ENCODE peak calls at places on chromosomes 16 and 17, in seven cellular contexts. W, L, Q, T, P, V and O are unnamed samples. For H3K27me3, the result is how much of the 10 kb centered on the place peaks cover.

GRCh38 chr16:89150090-89150835 is 21.3 kb upstream of the CDH15 start:
- DNase-seq in W (no peak), V (no peak), T (no peak), Q (no peak), P (no peak), L (no peak), O (peak)

GRCh38 chr17:43740541-43740940 is 18.1 kb downstream of the SOST start:
- DNase-seq in W (no peak), L (no peak), Q (no peak), T (peak), P (no peak), V (peak), O (no peak)

GRCh38 chr16:65547799-65548446 is 426.1 kb upstream of the CDH11 start:
- DNase-seq in T (peak), P (peak), Q (no peak), W (no peak), V (peak), L (no peak), O (no peak)

GRCh38 chr16:2529061-2529931 is 1.9 kb downstream of the CEMP1 start:
- DNase-seq in T (peak), V (no peak), P (no peak), W (no peak), Q (no peak), L (no peak), O (peak)

GRCh38 chr17:38921756-38922411 is 3.5 kb upstream of the LASP1NB start:
- DNase-seq in W (no peak), T (no peak), Q (no peak), L (peak), P (no peak), V (no peak), O (no peak)

GRCh38 chr17:39090400-39090799 is 61.0 kb downstream of the PLXDC1 start:
- DNase-seq in P (no peak), T (no peak), V (no peak), W (no peak), Q (no peak), L (no peak), O (no peak)

GRCh38 chr16:1899641-1900451 is 18.4 kb downstream of the HS3ST6 start:
- DNase-seq in T (no peak), L (no peak), P (no peak), Q (no peak), W (no peak), V (no peak), O (no peak)

GRCh38 chr16:71255721-71256120 is 25.2 kb upstream of the HYDIN start:
- DNase-seq in Q (no peak), P (no peak), W (no peak), T (no peak), L (peak), V (no peak), O (no peak)

GRCh38 chr17:17493986-17494466 is 2.2 kb downstream of the RASD1 start:
- DNase-seq in V (no peak), W (no peak), T (no peak), Q (no peak), L (no peak), P (no peak), O (no peak)

GRCh38 chr17:82294086-82294773 is 20.7 kb upstream of the CSNK1D start:
- DNase-seq in P (no peak), V (no peak), T (peak), Q (peak), W (no peak), L (no peak), O (no peak)
- H3K4me3 ChIP-seq in P (peak), V (no peak), T (no peak), Q (no peak), W (no peak), L (peak), O (peak)

GRCh38 chr16:77219437-77219836 is 20.2 kb downstream of the SYCE1L start:
- DNase-seq in Q (no peak), T (no peak), V (no peak), P (no peak), W (no peak), L (no peak), O (no peak)

GRCh38 chr16:77220427-77220826 is 21.2 kb downstream of the SYCE1L start:
- DNase-seq in P (no peak), V (no peak), W (no peak), L (no peak), T (no peak), Q (no peak), O (no peak)

GRCh38 chr16:77225182-77225581 is 26.0 kb downstream of the SYCE1L start:
- DNase-seq in V (no peak), T (no peak), L (no peak), Q (no peak), W (no peak), P (no peak), O (no peak)

GRCh38 chr16:77221482-77221881 is 22.3 kb downstream of the SYCE1L start:
- DNase-seq in W (no peak), T (peak), L (no peak), V (peak), Q (no peak), P (peak), O (no peak)

GRCh38 chr16:77223184-77223583 is 24.0 kb downstream of the SYCE1L start:
- DNase-seq in V (no peak), W (no peak), P (no peak), L (no peak), Q (no peak), T (no peak), O (no peak)
- TF ChIP-seq CTCF in V (peak), W (peak), P (peak), L (no peak), Q (peak), T (peak), O (peak)

DNA sequence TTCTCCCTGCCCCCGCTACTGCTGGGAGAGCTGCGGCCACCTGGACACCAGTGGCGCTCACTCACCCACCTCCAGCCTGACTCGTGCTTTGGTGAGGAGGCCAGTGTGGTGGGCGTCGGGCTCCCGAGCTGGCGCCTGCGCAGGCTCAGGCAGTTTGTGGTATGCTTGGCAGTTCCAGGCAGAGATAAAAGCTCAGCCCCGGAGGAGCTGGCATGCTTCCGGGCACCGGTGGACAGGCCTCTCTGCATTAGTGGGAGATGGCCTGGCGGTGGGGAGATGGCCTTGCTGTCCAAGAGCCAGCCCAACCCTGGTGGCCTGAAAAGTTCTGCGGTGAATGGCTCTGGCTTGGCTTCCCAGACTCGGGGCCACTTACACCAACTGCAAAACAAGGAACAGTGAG is 4.1 kb downstream of the ADGRG1 start:
- DNase-seq in W (no peak), T (peak), V (peak), Q (no peak), L (no peak), P (no peak), O (no peak)
- H3K27me3 ChIP-seq in W (under half), T (under half), V (under half), Q (under half), L (under half), P (under half), O (under half)

GRCh38 chr16:10993649-10994048 is 49.3 kb downstream of the CLEC16A start:
- DNase-seq in W (no peak), V (no peak), L (no peak), Q (no peak), P (no peak), T (no peak), O (no peak)

GRCh38 chr16:10994571-10994970 is 50.2 kb downstream of the CLEC16A start:
- DNase-seq in T (no peak), L (no peak), P (no peak), Q (no peak), V (no peak), W (no peak), O (no peak)

GRCh38 chr16:10990378-10990777 is 46.0 kb downstream of the CLEC16A start:
- DNase-seq in L (no peak), T (no peak), W (no peak), V (no peak), Q (no peak), P (no peak), O (no peak)

GRCh38 chr16:10992112-10992511 is 47.7 kb downstream of the CLEC16A start:
- DNase-seq in V (no peak), Q (no peak), L (no peak), P (peak), W (no peak), T (peak), O (no peak)

GRCh38 chr16:10992797-10993196 is 48.4 kb downstream of the CLEC16A start:
- DNase-seq in P (peak), L (no peak), W (no peak), Q (no peak), T (peak), V (peak), O (peak)
- H3K4me3 ChIP-seq in P (peak), L (no peak), W (no peak), Q (no peak), T (no peak), V (no peak), O (no peak)

DNA sequence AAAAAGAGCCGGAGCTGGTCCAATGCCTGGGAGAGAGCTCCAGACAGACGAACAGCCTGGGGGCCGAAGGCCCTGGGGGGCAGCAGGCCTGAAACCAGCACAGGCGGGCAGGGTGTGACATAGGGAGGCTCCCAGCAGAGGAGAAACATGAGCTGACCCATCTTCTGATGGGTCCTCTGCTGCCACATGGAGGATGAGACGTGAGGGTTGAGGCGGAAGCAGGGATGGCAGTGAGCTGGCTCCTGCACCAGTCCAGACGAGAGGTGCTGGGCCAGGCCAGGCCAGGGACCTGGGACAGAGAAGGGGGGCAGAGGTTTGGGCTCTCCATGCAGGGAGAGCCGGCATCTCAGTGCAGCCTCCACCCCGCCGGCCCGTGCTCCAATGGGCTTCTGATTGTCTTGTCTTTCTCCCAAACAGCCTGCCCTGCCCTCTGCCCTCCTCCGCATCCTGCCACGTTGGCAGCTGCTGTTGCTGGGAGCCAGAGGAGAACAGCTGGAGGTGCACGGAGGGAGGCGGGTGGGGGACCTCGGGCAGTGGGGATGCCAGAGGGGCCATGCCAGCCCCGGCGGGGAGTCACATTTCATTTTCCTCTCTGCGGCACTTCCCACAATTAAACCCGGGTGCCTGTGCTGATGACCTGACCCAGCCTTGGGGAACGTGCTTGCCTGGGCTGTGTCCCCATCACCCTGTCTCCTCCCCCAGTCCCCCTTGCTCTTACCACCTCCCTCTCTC is 139.0 kb upstream of the GSE1 start:
- DNase-seq in T (no peak), W (no peak), P (no peak), V (no peak), Q (no peak), L (no peak), O (no peak)
- TF ChIP-seq CTCF in T (no peak), W (no peak), P (no peak), V (no peak), Q (no peak), L (no peak), O (no peak)

GRCh38 chr17:77882040-77882439 is 76.5 kb upstream of the TNRC6C start:
- DNase-seq in L (no peak), T (no peak), W (no peak), V (no peak), P (no peak), Q (no peak), O (no peak)
- H3K27me3 ChIP-seq in L (under half), T (under half), W (under half), V (under half), P (under half), Q (under half), O (under half)

GRCh38 chr17:27563532-27563931 is 67.5 kb upstream of the LGALS9 start:
- DNase-seq in P (no peak), T (no peak), L (no peak), V (no peak), W (no peak), Q (no peak), O (no peak)

GRCh38 chr17:27566673-27567562 is 64.1 kb upstream of the LGALS9 start:
- DNase-seq in P (no peak), Q (no peak), L (no peak), T (peak), V (no peak), W (no peak), O (no peak)

GRCh38 chr17:27565874-27566672 is 64.9 kb upstream of the LGALS9 start:
- DNase-seq in P (no peak), V (no peak), L (no peak), T (peak), Q (no peak), W (no peak), O (no peak)

GRCh38 chr17:27562777-27563455 is 68.1 kb upstream of the LGALS9 start:
- DNase-seq in V (no peak), L (no peak), P (no peak), W (no peak), T (peak), Q (no peak), O (no peak)

GRCh38 chr17:27564463-27564862 is 66.5 kb upstream of the LGALS9 start:
- DNase-seq in P (no peak), V (peak), L (no peak), Q (no peak), T (no peak), W (no peak), O (no peak)
- H3K4me3 ChIP-seq in P (no peak), V (no peak), L (no peak), Q (no peak), T (no peak), W (no peak), O (no peak)

GRCh38 chr17:9929873-9930272 is 24.8 kb upstream of the RCVRN start:
- DNase-seq in L (no peak), Q (no peak), V (no peak), W (no peak), P (no peak), T (no peak), O (no peak)

GRCh38 chr17:9925457-9925856 is 20.4 kb upstream of the RCVRN start:
- DNase-seq in L (no peak), V (no peak), T (no peak), W (no peak), P (no peak), Q (no peak), O (no peak)

GRCh38 chr17:9926150-9926804 is 21.2 kb upstream of the RCVRN start:
- DNase-seq in T (no peak), L (no peak), Q (no peak), W (no peak), P (no peak), V (no peak), O (no peak)

GRCh38 chr17:9931144-9931543 is 26.1 kb upstream of the RCVRN start:
- DNase-seq in Q (no peak), P (no peak), W (no peak), T (no peak), V (no peak), L (no peak), O (no peak)

DNA sequence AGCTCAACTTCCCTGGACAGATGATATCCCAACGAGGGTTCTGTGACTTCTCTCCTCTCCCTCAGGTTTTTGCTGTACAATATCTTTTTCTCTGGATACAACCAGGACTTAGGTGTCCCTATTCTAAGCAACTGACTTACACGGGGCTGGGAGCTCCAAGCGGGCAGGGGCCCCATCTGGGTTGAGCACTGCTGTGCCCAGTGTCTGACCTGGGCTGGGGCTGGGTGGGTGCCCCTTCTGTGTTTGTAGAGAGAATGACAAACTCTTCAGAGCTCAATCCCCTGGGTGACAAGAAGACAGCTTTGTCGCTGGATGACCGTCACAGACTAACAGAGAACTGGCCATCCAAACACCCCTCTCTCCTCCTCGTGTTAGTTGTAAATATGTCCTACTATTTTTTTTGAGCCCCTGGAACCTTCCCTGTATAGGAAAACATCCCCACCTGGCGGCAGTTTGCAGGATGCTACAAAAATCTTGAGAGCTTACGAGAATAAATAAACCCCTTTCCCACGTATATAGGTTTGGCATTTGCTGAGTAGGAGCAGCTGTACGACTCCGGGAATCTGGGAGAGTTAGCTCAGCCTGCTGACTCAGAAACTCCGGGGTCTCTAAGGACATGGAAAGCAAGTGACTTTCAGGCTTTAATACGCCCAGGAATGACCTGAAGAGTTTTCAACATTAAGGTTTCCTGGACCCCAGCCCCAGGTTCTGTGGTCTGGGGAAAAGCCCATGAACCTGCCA is 23.7 kb upstream of the RCVRN start:
- DNase-seq in V (peak), W (no peak), Q (no peak), L (no peak), P (peak), T (peak), O (no peak)
- TF ChIP-seq CTCF in V (peak), W (peak), Q (no peak), L (peak), P (peak), T (peak), O (peak)